ENCODE peak calls at places on chromosomes 11 and 22, in five cellular contexts. I is neuronal stem cell, T is pancreas, B is transverse colon, N is colonic mucosa. Q is an unnamed sample. For H3K4me1, the result is how much of the 10 kb centered on the place peaks cover.

GRCh38 chr11:30046211-30046945 is 29.5 kb upstream of the KCNA4 start:
- DNase-seq in I (no peak), T (no peak), B (no peak), N (no peak), Q (no peak)

GRCh38 chr11:73875840-73876239 is 806 bp downstream of the COA4 start:
- DNase-seq in I (no peak), T (no peak), B (no peak), N (peak), Q (peak)

GRCh38 chr11:133545199-133545709 is 13.0 kb upstream of the OPCML start:
- DNase-seq in I (no peak), T (no peak), B (no peak), N (no peak), Q (no peak)

GRCh38 chr11:36306888-36307287 is 10.8 kb downstream of the PRR5L start:
- DNase-seq in I (no peak), T (no peak), B (no peak), N (no peak), Q (no peak)

GRCh38 chr22:46110215-46110614 is 40.1 kb upstream of the PPARA start:
- DNase-seq in I (no peak), T (no peak), B (no peak), N (no peak), Q (no peak)

GRCh38 chr22:43226368-43226979 is 39.5 kb upstream of the TTLL12 start:
- DNase-seq in I (peak), T (no peak), B (no peak), N (no peak), Q (no peak)

GRCh38 chr22:33438273-33438672 is 380.1 kb upstream of the SYN3 start:
- DNase-seq in I (no peak), T (no peak), B (no peak), N (no peak), Q (no peak)

GRCh38 chr11:30445056-30445455 is 122.2 kb downstream of the ARL14EP start:
- DNase-seq in I (peak), T (no peak), B (no peak), N (no peak), Q (no peak)

GRCh38 chr22:41238570-41239442 is 1.9 kb downstream of the CHADL start:
- DNase-seq in I (no peak), T (no peak), B (no peak), N (no peak), Q (no peak)

GRCh38 chr11:9357041-9357440 is 27.4 kb upstream of the IPO7 start:
- DNase-seq in I (no peak), T (no peak), B (no peak), N (no peak), Q (no peak)

GRCh38 chr11:65448418-65449196 is 26.0 kb downstream of the NEAT1 start:
- DNase-seq in I (no peak), T (no peak), B (peak), N (no peak), Q (no peak)

GRCh38 chr11:7571640-7572000 is 57.8 kb downstream of the PPFIBP2 start:
- DNase-seq in I (peak), T (peak), B (peak), N (peak), Q (peak)

GRCh38 chr11:32173435-32173834 is 82.6 kb downstream of the RCN1 start:
- DNase-seq in I (peak), T (peak), B (peak), N (peak), Q (peak)

GRCh38 chr11:113532697-113533424 is 57.7 kb upstream of the DRD2 start:
- DNase-seq in I (peak), T (peak), B (peak), N (peak), Q (peak)

GRCh38 chr11:9380773-9381172 is 3.7 kb upstream of the IPO7 start:
- DNase-seq in I (no peak), T (no peak), B (no peak), N (no peak), Q (no peak)

GRCh38 chr11:73359930-73360742 is 16.1 kb upstream of the RELT start:
- DNase-seq in I (no peak), T (no peak), B (no peak), N (no peak), Q (no peak)

GRCh38 chr11:78201096-78201495 is 12.4 kb downstream of the USP35 start:
- DNase-seq in I (no peak), T (no peak), B (no peak), N (no peak), Q (no peak)

GRCh38 chr11:19433367-19433766 is 192.6 kb upstream of the E2F8 start:
- DNase-seq in I (no peak), T (no peak), B (no peak), N (no peak), Q (no peak)

GRCh38 chr22:35301370-35301874 is 1.7 kb downstream of the TOM1 start:
- DNase-seq in I (no peak), T (peak), B (peak), N (no peak), Q (no peak)

GRCh38 chr11:45182902-45183301 is 36.5 kb downstream of the PRDM11 start:
- DNase-seq in I (no peak), T (no peak), B (peak), N (no peak), Q (peak)

GRCh38 chr11:32792948-32793475 is 1.4 kb downstream of the CCDC73 start:
- DNase-seq in I (peak), T (peak), B (peak), N (peak), Q (peak)

GRCh38 chr11:98965775-98966174 is 55.0 kb upstream of the CNTN5 start:
- DNase-seq in I (no peak), T (no peak), B (no peak), N (no peak), Q (no peak)

GRCh38 chr22:43343262-43343988 is at the start of gene SCUBE1:
- DNase-seq in I (peak), T (peak), B (peak), N (peak), Q (peak)

GRCh38 chr11:130157111-130157510 is 2.5 kb upstream of the ST14 start:
- DNase-seq in I (no peak), T (no peak), B (no peak), N (no peak), Q (no peak)

GRCh38 chr22:50343541-50343935 is 411 bp downstream of the PPP6R2 start:
- DNase-seq in I (no peak), T (peak), B (no peak), N (no peak), Q (no peak)

GRCh38 chr11:35334385-35335090 is 84.8 kb downstream of the SLC1A2 start:
- DNase-seq in I (no peak), T (no peak), B (no peak), N (no peak), Q (peak)

GRCh38 chr11:85029964-85030363 is 597.2 kb downstream of the DLG2 start:
- DNase-seq in I (no peak), T (no peak), B (no peak), N (no peak), Q (no peak)

GRCh38 chr11:100823360-100823759 is 136.3 kb downstream of the ARHGAP42 start:
- DNase-seq in I (no peak), T (no peak), B (no peak), N (no peak), Q (no peak)

GRCh38 chr11:64585150-64585549 is 5.9 kb upstream of the SLC22A12 start:
- DNase-seq in I (no peak), T (no peak), B (no peak), N (no peak), Q (no peak)

GRCh38 chr11:2207773-2208621 is 36.4 kb upstream of the TH start:
- DNase-seq in I (no peak), T (peak), B (no peak), N (peak), Q (no peak)

GRCh38 chr11:62547691-62548281 is 1.2 kb upstream of the AHNAK start:
- DNase-seq in I (no peak), T (peak), B (no peak), N (peak), Q (no peak)

GRCh38 chr11:9265211-9266131 is at the start of gene DENND5A:
- DNase-seq in I (peak), T (peak), B (peak), N (peak), Q (peak)

GRCh38 chr11:123110397-123110796 is 48.5 kb upstream of the HSPA8 start:
- DNase-seq in I (no peak), T (no peak), B (no peak), N (no peak), Q (peak)

GRCh38 chr22:25853078-25853477 is 111.1 kb downstream of the MYO18B start:
- DNase-seq in I (no peak), T (no peak), B (no peak), N (no peak), Q (no peak)

GRCh38 chr22:44752285-44753188 is at the start of gene ARHGAP8:
- DNase-seq in I (no peak), T (peak), B (peak), N (peak), Q (peak)

GRCh38 chr22:44748524-44748923 is 3.9 kb upstream of the ARHGAP8 start:
- DNase-seq in I (no peak), T (no peak), B (no peak), N (no peak), Q (no peak)

GRCh38 chr22:44753189-44754042 is 1.0 kb downstream of the ARHGAP8 start:
- DNase-seq in I (no peak), T (no peak), B (no peak), N (peak), Q (peak)

GRCh38 chr22:44746836-44747519 is 5.4 kb upstream of the ARHGAP8 start:
- DNase-seq in I (no peak), T (no peak), B (peak), N (peak), Q (peak)

GRCh38 chr22:44750481-44750880 is 1.9 kb upstream of the ARHGAP8 start:
- DNase-seq in I (no peak), T (no peak), B (no peak), N (no peak), Q (no peak)
- H3K4me3 ChIP-seq in I (no peak), T (no peak), B (no peak), N (no peak), Q (no peak)

GRCh38 chr22:49147617-49148175 is 680.0 kb downstream of the BRD1 start:
- DNase-seq in I (no peak), T (no peak), B (no peak), N (no peak), Q (no peak)

GRCh38 chr22:49150801-49151221 is 676.9 kb downstream of the BRD1 start:
- DNase-seq in I (no peak), T (no peak), B (no peak), N (no peak), Q (no peak)

GRCh38 chr22:49147171-49147570 is 680.5 kb downstream of the BRD1 start:
- DNase-seq in I (no peak), T (no peak), B (no peak), N (no peak), Q (no peak)

GRCh38 chr22:49149721-49150608 is 677.7 kb downstream of the BRD1 start:
- DNase-seq in I (no peak), T (no peak), B (no peak), N (no peak), Q (no peak)

GRCh38 chr22:49148895-49149418 is 678.7 kb downstream of the BRD1 start:
- DNase-seq in I (no peak), T (no peak), B (no peak), N (no peak), Q (no peak)
- H3K4me1 ChIP-seq in I (under half), T (under half), B (under half), N (under half), Q (under half)

GRCh38 chr22:38082986-38083710 is 836 bp downstream of the SLC16A8 start:
- DNase-seq in I (no peak), T (no peak), B (no peak), N (no peak), Q (no peak)

GRCh38 chr22:38080468-38080846 is 3.5 kb downstream of the SLC16A8 start:
- DNase-seq in I (no peak), T (no peak), B (no peak), N (no peak), Q (no peak)

GRCh38 chr22:38080847-38081635 is 2.9 kb downstream of the SLC16A8 start:
- DNase-seq in I (no peak), T (no peak), B (peak), N (peak), Q (no peak)

GRCh38 chr22:38081941-38082828 is 1.8 kb downstream of the SLC16A8 start:
- DNase-seq in I (no peak), T (no peak), B (no peak), N (no peak), Q (no peak)

DNA sequence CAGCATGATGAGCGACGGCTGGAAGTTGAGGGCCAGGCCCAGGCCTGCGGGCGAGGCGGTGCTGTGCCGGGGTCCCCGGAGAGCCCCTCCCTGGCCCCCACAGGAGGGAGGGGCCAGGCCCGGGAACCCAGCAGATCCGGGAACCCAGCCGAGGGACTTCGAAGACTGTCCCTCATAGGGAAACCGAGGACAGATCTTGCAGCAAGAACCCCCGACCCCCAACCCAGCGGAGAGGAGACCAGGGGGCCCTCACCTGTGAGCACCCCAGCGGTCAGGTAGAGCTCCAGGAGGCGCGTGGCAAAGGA is 2.4 kb downstream of the SLC16A8 start:
- DNase-seq in I (no peak), T (no peak), B (no peak), N (no peak), Q (no peak)
- H3K4me3 ChIP-seq in I (peak), T (no peak), B (no peak), N (peak), Q (no peak)

GRCh38 chr11:3226846-3227567 is 5.2 kb downstream of the MRGPRE start:
- DNase-seq in I (no peak), T (no peak), B (no peak), N (no peak), Q (no peak)
- H3K4me1 ChIP-seq in I (under half), T (under half), B (under half), N (under half), Q (under half)

DNA sequence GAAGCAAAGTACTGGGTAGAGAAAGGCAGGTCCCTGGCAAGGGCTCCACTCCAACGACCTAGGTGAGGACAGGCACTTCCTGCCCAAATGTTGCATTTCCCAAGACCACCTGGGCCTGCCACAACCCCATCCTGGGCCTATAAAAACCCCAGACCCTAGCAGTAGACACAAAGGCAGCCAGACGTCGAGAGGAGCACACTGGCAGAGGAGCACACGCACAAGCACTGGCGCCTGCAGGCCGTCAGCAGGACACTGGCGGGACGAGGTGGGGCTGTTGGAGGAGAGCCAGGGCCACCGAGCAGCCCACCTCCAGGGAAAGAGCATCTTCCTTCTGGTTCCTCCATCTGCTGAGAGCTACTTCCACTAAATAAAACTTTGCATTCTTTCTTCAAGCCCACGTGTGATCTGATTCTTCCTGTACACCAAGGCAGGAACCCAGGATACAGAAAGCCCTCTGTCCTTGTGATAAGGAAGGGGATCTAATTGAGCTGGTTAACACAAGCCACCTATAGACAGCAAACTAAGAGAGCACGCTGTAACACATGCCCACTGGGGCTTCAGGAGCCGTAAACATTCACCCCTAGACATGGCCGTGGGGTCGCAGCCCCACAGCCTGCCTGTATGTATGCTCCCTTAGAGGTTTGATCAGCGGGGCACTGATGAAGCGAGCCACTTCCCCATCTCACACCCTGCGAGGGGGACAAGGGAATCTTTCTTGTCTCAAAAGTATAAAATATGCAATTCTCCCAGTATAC is 89.7 kb upstream of the MTMR2 start:
- DNase-seq in I (no peak), T (no peak), B (no peak), N (no peak), Q (no peak)
- H3K4me3 ChIP-seq in I (no peak), T (no peak), B (no peak), N (no peak), Q (no peak)

GRCh38 chr11:70381350-70381749 is 17.0 kb upstream of the CTTN start:
- DNase-seq in I (no peak), T (no peak), B (no peak), N (no peak), Q (no peak)
- H3K4me1 ChIP-seq in I (under half), T (under half), B (under half), N (under half), Q (under half)

GRCh38 chr11:34250732-34251639 is 106.8 kb downstream of the ABTB2 start:
- DNase-seq in I (no peak), T (no peak), B (peak), N (peak), Q (peak)
- H3K4me3 ChIP-seq in I (no peak), T (no peak), B (no peak), N (no peak), Q (no peak)

GRCh38 chr11:34245043-34245442 is 112.8 kb downstream of the ABTB2 start:
- DNase-seq in I (no peak), T (no peak), B (no peak), N (no peak), Q (no peak)
- H3K4me1 ChIP-seq in I (under half), T (under half), B (under half), N (under half), Q (under half)

GRCh38 chr11:76673164-76674142 is 2.9 kb upstream of the LRRC32 start:
- DNase-seq in I (no peak), T (no peak), B (no peak), N (no peak), Q (no peak)
- H3K4me3 ChIP-seq in I (no peak), T (no peak), B (no peak), N (no peak), Q (no peak)

DNA sequence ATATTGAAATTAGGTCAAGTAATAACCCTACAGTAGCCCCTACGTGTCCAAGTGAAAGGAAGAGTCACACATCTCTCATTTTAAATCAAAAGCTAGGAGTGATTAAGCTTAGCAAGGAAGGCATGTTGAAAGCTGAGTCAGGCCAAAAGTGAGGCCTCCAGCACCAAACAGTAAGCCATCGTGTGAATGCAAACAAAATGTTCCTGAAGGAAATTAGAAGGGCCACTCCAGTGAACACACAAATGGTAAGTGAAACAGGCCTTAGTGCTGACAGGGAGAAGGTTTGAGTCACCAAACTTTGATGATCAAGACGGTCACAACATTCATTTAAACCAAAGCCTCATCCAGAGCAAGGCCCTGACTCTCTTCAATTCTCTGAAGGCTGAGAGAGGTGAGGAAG is 127.2 kb downstream of the SHANK2 start:
- DNase-seq in I (no peak), T (no peak), B (no peak), N (no peak), Q (no peak)
- H3K4me1 ChIP-seq in I (under half), T (under half), B (under half), N (under half), Q (under half)

Q was measured in small intestine.